ENCODE peak calls at places on chromosomes 4 and X, in seven cellular contexts. S is AG04450, N is NB4, Z is HFF-Myc, L is thyroid gland, J is cardiac fibroblast, Y is hepatocyte. B is an unnamed sample.

GRCh38 chr4:184476660-184477059 is 2.3 kb upstream of the IRF2 start:
- DNase-seq in Z (no peak), S (no peak), J (no peak), L (no peak), Y (no peak), N (no peak), B (no peak)

GRCh38 chr4:2084316-2084715 is 25.2 kb downstream of the NAT8L start:
- DNase-seq in N (no peak), S (no peak), Y (no peak), Z (no peak), L (no peak), J (no peak), B (no peak)

GRCh38 chr4:36392049-36392448 is 110.6 kb downstream of the DTHD1 start:
- DNase-seq in J (no peak), N (no peak), Y (peak; percentile 27), S (no peak), Z (no peak), L (no peak), B (no peak)

GRCh38 chr4:164807611-164808010 is 53.7 kb downstream of the SMIM31 start:
- DNase-seq in Y (peak; percentile 47), S (no peak), L (peak; percentile 67), N (no peak), Z (no peak), J (no peak), B (no peak)

GRCh38 chrX:46770817-46771163 is 11.9 kb upstream of the SLC9A7 start:
- DNase-seq in Y (no peak), S (peak; percentile 59), L (no peak), Z (no peak), J (peak; percentile 91), N (no peak), B (peak; percentile 80)

GRCh38 chr4:16952896-16953605 is 54.6 kb upstream of the LDB2 start:
- DNase-seq in N (no peak), Y (no peak), J (no peak), L (no peak), Z (no peak), S (no peak), B (no peak)

GRCh38 chr4:10457255-10457801 is at the start of gene ZNF518B:
- DNase-seq in Y (peak; percentile 90), N (peak; percentile 37), J (peak; percentile 60), Z (no peak), S (no peak), L (peak; percentile 57), B (peak; percentile 69)

GRCh38 chr4:41369680-41370079 is 113.0 kb downstream of the UCHL1 start:
- DNase-seq in L (peak; percentile 92), S (no peak), N (no peak), Y (no peak), Z (no peak), J (no peak), B (peak; percentile 24)

GRCh38 chr4:28774344-28774743 is 1913.7 kb downstream of the STIM2 start:
- DNase-seq in Y (no peak), J (no peak), N (no peak), S (no peak), L (no peak), Z (no peak), B (peak; percentile 2)

GRCh38 chrX:56947695-56948094 is 47.6 kb downstream of the SPIN3 start:
- DNase-seq in N (no peak), L (no peak), J (peak; percentile 30), S (no peak), Z (no peak), Y (no peak), B (peak; percentile 21)

GRCh38 chrX:71111851-71112468 is 583 bp upstream of the IL2RG start:
- DNase-seq in L (no peak), S (no peak), Z (no peak), N (peak; percentile 73), J (no peak), Y (no peak), B (no peak)

GRCh38 chrX:128619490-128619889 is 567.3 kb upstream of the ACTRT1 start:
- DNase-seq in S (no peak), N (no peak), J (no peak), Y (no peak), L (no peak), Z (no peak), B (no peak)

GRCh38 chr4:16785800-16786527 is 112.5 kb downstream of the LDB2 start:
- DNase-seq in L (no peak), N (no peak), Z (peak; percentile 25), S (no peak), Y (peak; percentile 8), J (no peak), B (no peak)

GRCh38 chr4:73223258-73223651 is 35.3 kb downstream of the ANKRD17 start:
- DNase-seq in J (no peak), L (no peak), S (no peak), N (no peak), Z (no peak), Y (no peak), B (no peak)

GRCh38 chr4:73220815-73221214 is 37.8 kb downstream of the ANKRD17 start:
- DNase-seq in Z (no peak), L (no peak), N (no peak), J (no peak), S (no peak), Y (no peak), B (no peak)

GRCh38 chr4:73224886-73225285 is 33.7 kb downstream of the ANKRD17 start:
- DNase-seq in Z (no peak), J (no peak), Y (no peak), N (no peak), L (no peak), S (no peak), B (no peak)

GRCh38 chr4:73222466-73223257 is 35.9 kb downstream of the ANKRD17 start:
- DNase-seq in S (peak; percentile 81), Z (peak; percentile 88), N (peak; percentile 89), J (peak; percentile 96), Y (peak; percentile 88), L (peak; percentile 41), B (peak; percentile 97)

GRCh38 chr4:73221734-73222133 is 36.9 kb downstream of the ANKRD17 start:
- DNase-seq in S (no peak), J (no peak), Z (no peak), Y (no peak), L (no peak), N (no peak), B (no peak)
- H3K4me3 ChIP-seq in S (peak overlapping the region; percentile 58), J (peak overlapping the region; percentile 62), Z (peak overlapping the region; percentile 54), Y (peak overlapping the region; percentile 33), L (no peak overlapping the region), N (peak overlapping the region; percentile 97), B (peak overlapping the region; percentile 75)

DNA sequence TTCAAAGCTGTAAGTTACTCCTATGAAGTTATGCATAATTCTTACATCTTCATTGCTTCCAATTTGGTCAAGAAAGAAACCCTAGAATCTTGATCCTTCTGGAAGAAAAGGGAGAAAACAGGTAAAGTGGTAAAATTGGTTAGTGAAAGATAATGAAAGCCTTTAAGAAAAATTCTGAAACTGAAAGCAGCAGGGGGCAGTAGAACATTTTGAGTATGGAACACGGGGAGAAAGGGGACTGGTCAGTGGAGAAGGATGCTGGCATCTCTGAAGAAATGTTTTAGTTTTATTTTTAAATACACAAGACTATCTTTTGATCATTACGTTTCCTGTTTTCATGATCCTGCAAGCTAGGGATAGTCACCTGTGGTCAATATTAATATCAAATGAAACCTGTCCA is 54.3 kb downstream of the SLIT2 start:
- DNase-seq in J (peak; percentile 69), Y (peak; percentile 18), S (peak; percentile 27), Z (no peak), N (peak; percentile 25), L (no peak), B (peak; percentile 70)
- TF ChIP-seq CTCF in J (peak; percentile 39), Y (peak; percentile 33), S (peak; percentile 59), Z (peak; percentile 19), N (no peak), L (no peak), B (peak; percentile 47)

GRCh38 chr4:102431608-102431961 is 69.6 kb upstream of the NFKB1 start:
- DNase-seq in N (no peak), Z (no peak), Y (no peak), J (no peak), L (no peak), S (no peak), B (no peak)
- H3K4me3 ChIP-seq in N (peak overlapping the region; percentile 74), Z (peak overlapping the region; percentile 51), Y (no peak overlapping the region), J (no peak overlapping the region), L (no peak overlapping the region), S (no peak overlapping the region), B (peak overlapping the region; percentile 62)

GRCh38 chr4:1051472-1051871 is 40.0 kb downstream of the FGFRL1 start:
- DNase-seq in N (no peak), L (no peak), Z (no peak), Y (no peak), J (no peak), S (no peak), B (no peak)

GRCh38 chr4:1052231-1052671 is 40.8 kb downstream of the FGFRL1 start:
- DNase-seq in S (no peak), J (no peak), Y (no peak), L (peak; percentile 7), N (peak; percentile 18), Z (no peak), B (no peak)

GRCh38 chr4:1049591-1049905 is 38.1 kb downstream of the FGFRL1 start:
- DNase-seq in Z (no peak), N (no peak), J (no peak), Y (no peak), S (no peak), L (peak; percentile 83), B (no peak)

GRCh38 chr4:1048781-1049590 is 37.6 kb downstream of the FGFRL1 start:
- DNase-seq in J (peak; percentile 68), L (peak; percentile 18), Y (no peak), S (no peak), Z (no peak), N (peak; percentile 89), B (no peak)

DNA sequence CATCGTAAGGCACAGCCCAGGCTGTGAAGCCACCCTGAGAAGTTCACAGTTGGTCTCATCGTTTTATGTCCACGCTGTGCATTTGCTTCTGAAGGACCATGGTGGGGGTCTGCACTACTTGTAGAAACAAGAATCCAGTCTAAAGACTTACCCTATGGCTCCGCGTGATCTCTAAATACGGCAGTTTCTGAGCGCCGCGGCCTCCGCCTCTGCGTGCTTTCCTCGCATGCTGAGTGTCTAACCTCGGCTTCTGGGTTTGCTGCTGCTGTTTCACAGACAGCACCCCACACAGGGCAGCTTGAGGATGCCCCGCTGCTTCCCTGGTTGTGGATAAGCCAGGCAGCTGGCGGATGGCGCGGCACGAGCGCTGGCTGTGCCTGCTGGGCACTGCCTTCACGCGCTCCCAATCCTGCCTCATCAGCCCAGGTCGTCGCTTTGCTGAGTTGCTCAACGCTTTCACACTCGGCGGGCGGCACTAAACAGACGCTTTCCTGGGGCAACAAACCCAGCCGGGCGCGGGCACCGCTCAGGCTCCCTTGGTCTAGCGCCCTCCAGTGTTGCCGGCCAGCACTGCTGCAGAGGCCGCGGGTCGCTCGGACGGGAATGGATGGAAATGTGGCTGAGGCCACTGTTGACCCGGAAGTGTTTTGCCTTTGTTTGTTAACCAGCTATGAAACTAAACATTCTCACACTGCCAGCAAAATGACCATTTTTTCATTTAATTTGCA is 39.2 kb downstream of the FGFRL1 start:
- DNase-seq in L (peak; percentile 59), Y (no peak), J (no peak), Z (no peak), S (no peak), N (no peak), B (no peak)
- TF ChIP-seq CTCF in L (peak; percentile 39), Y (peak; percentile 45), J (peak; percentile 49), Z (peak; percentile 17), S (no peak), N (no peak), B (no peak)

GRCh38 chr4:76305033-76305687 is 1.4 kb upstream of the STBD1 start:
- DNase-seq in S (no peak), J (no peak), N (peak; percentile 53), Z (no peak), Y (no peak), L (no peak), B (no peak)
- H3K4me3 ChIP-seq in S (peak overlapping the region; percentile 77), J (peak overlapping the region; percentile 68), N (peak overlapping the region; percentile 76), Z (peak overlapping the region; percentile 67), Y (peak overlapping the region; percentile 77), L (no peak overlapping the region), B (peak overlapping the region; percentile 81)